ENCODE peak calls at places on chromosomes 11 and 22, in four cellular contexts. F is activated CD4-positive, alpha-beta T cell treated with anti-CD3 and anti-CD28 coated beads, Interleukin-2, amount 50 U/mL, for 1 hour; S is stimulated activated naive CD8-positive, alpha-beta T cell treated with anti-CD3 and anti-CD28 coated beads, Interleukin-15, Interleukin-2, amounts not matched to agents 100 U/mL and 50 U/mL, for 24 hours; Z is ascending aorta. H is an unnamed sample.
A peak's percentile ranks its signal among the peaks of the same experiment; 100 is the strongest.

GRCh38 chr11:293293-293851 is 4.4 kb downstream of the PGGHG start:
- DNase-seq in F (no peak), S (no peak), Z (no peak), H (no peak)

GRCh38 chr11:19889531-19889930 is 176.9 kb downstream of the NAV2 start:
- DNase-seq in S (no peak), Z (no peak), F (no peak), H (no peak)

GRCh38 chr22:24357547-24357946 is 69.9 kb upstream of the ADORA2A start:
- DNase-seq in Z (no peak), S (no peak), F (no peak), H (no peak)

GRCh38 chr22:30178180-30179126 is 68.1 kb downstream of the LIF start:
- DNase-seq in S (peak; percentile 52), F (peak; percentile 39), Z (no peak), H (no peak)

GRCh38 chr11:86698634-86699033 is 26.2 kb upstream of the ME3 start:
- DNase-seq in S (no peak), F (no peak), Z (no peak), H (no peak)

GRCh38 chr22:19066531-19067271 is 55.5 kb downstream of the DGCR2 start:
- DNase-seq in Z (no peak), S (no peak), F (no peak), H (no peak)

GRCh38 chr11:68843052-68843561 is 1.4 kb upstream of the CPT1A start:
- DNase-seq in F (peak; percentile 35), Z (no peak), S (peak; percentile 55), H (peak; percentile 55)

GRCh38 chr11:119209186-119209585 is 3.0 kb downstream of the CBL start:
- DNase-seq in S (no peak), F (no peak), Z (no peak), H (no peak)

GRCh38 chr11:47514825-47515647 is 37.9 kb downstream of the CELF1 start:
- DNase-seq in F (no peak), Z (no peak), S (peak; percentile 42), H (peak; percentile 20)

GRCh38 chr22:24153959-24154358 is 27.3 kb upstream of the SUSD2 start:
- DNase-seq in F (no peak), S (no peak), Z (no peak), H (no peak)

GRCh38 chr22:50622723-50623327 is 5.1 kb downstream of the ARSA start:
- DNase-seq in F (no peak), Z (no peak), S (no peak), H (no peak)

GRCh38 chr22:30038219-30038618 is 42.0 kb upstream of the HORMAD2 start:
- DNase-seq in Z (no peak), S (no peak), F (no peak), H (no peak)

H was measured in B cell.